ENCODE peak calls at places on chromosomes 1 and 21, in ten cellular contexts. C is RKO; Z is NCI-H1092; I is epithelial cell of prostate; L is nephron progenitor cell; M is T1000; G is Caki2; S is activated naive CD8-positive, alpha-beta T cell treated with anti-CD3 and anti-CD28 coated beads, Interleukin-2, amount 50 U/mL, for 24 hours; E is G401; T is stimulated activated CD8-positive, alpha-beta memory T cell treated with anti-CD3 and anti-CD28 coated beads, Interleukin-15, amount 100 ng/mL, for 4 hours. Y is an unnamed sample.

GRCh38 chr1:91555074-91555730 is 54.6 kb downstream of the CDC7 start:
- DNase-seq in M (no peak), T (no peak), I (no peak), E (no peak), Z (no peak), L (no peak), G (no peak), C (no peak), S (no peak), Y (no peak)

GRCh38 chr1:151398691-151399065 is 695 bp upstream of the PSMB4 start:
- DNase-seq in E (peak; percentile 7), M (no peak), C (peak; percentile 22), S (no peak), L (no peak), T (no peak), G (no peak), Z (no peak), I (no peak), Y (no peak)

GRCh38 chr21:25176637-25177412 is 430.5 kb downstream of the MRPL39 start:
- DNase-seq in C (peak; percentile 0), S (no peak), M (no peak), E (no peak), G (no peak), L (no peak), Z (no peak), I (no peak), T (no peak), Y (no peak)

GRCh38 chr1:3735683-3736070 is 16.6 kb upstream of the CCDC27 start:
- DNase-seq in S (no peak), T (no peak), I (no peak), L (no peak), E (no peak), G (no peak), Z (no peak), C (no peak), M (no peak), Y (no peak)

GRCh38 chr21:33884361-33885157 is 31.0 kb downstream of the ATP5PO start:
- DNase-seq in L (no peak), T (no peak), Z (no peak), C (no peak), G (no peak), E (peak; percentile 81), I (no peak), M (no peak), S (no peak), Y (no peak)

GRCh38 chr1:161082996-161083742 is 6.2 kb downstream of the NECTIN4 start:
- DNase-seq in M (peak; percentile 73), Z (no peak), I (peak; percentile 96), S (no peak), G (peak; percentile 79), E (no peak), C (peak; percentile 58), T (no peak), L (peak; percentile 23), Y (peak; percentile 98)

GRCh38 chr21:45130324-45130774 is 56.0 kb downstream of the ADARB1 start:
- DNase-seq in S (no peak), T (no peak), Z (no peak), M (no peak), I (no peak), C (peak; percentile 83), E (peak; percentile 79), G (peak; percentile 17), L (no peak), Y (no peak)

GRCh38 chr21:33734818-33735217 is 92.5 kb downstream of the ITSN1 start:
- DNase-seq in E (no peak), M (no peak), Z (no peak), T (no peak), G (no peak), I (no peak), C (no peak), L (no peak), S (no peak), Y (no peak)

GRCh38 chr1:18315449-18315848 is 165.3 kb upstream of the KLHDC7A start:
- DNase-seq in T (no peak), I (no peak), M (no peak), G (no peak), Z (no peak), C (no peak), S (no peak), E (no peak), L (no peak), Y (no peak)

GRCh38 chr1:209774592-209774991 is 9.8 kb downstream of the C1orf74 start:
- DNase-seq in E (no peak), S (no peak), T (no peak), G (no peak), L (no peak), I (no peak), M (no peak), Z (no peak), C (no peak), Y (no peak)

GRCh38 chr1:208448425-208448824 is 204.2 kb upstream of the PLXNA2 start:
- DNase-seq in C (no peak), G (no peak), E (no peak), M (no peak), L (no peak), I (no peak), T (no peak), Z (no peak), S (no peak), Y (no peak)

GRCh38 chr21:44301093-44301492 is 1.2 kb downstream of the PFKL start:
- DNase-seq in M (no peak), T (no peak), Z (no peak), E (no peak), S (no peak), C (no peak), L (no peak), G (no peak), I (no peak), Y (no peak)

GRCh38 chr1:21749109-21749508 is 33.8 kb downstream of the USP48 start:
- DNase-seq in S (no peak), Z (no peak), L (no peak), E (peak; percentile 75), C (no peak), M (no peak), T (no peak), G (no peak), I (no peak), Y (no peak)

GRCh38 chr1:119784127-119784781 is 15.5 kb upstream of the HMGCS2 start:
- DNase-seq in C (no peak), G (no peak), S (no peak), L (no peak), I (no peak), Z (no peak), M (no peak), T (no peak), E (no peak), Y (no peak)

Y was measured in PC-9.